ENCODE peak calls at places on chromosomes 7 and 10, in seven cellular contexts. One of them, this sample, is unnamed.

GRCh38 chr10:58477122-58477521 is 35.5 kb upstream of the BICC1 start:
- DNase-seq in cardiac fibroblast: peak; percentile 92
- DNase-seq in astrocyte of the spinal cord: peak; percentile 91
- DNase-seq in left lung: peak; percentile 41
- DNase-seq in psoas muscle: peak; percentile 47
- DNase-seq in cardiac muscle cell: peak; percentile 5
- DNase-seq in GM12865: no peak
- DNase-seq in this sample: no peak

GRCh38 chr7:79118143-79118542 is 335.3 kb downstream of the MAGI2 start:
- DNase-seq in cardiac fibroblast: no peak
- DNase-seq in astrocyte of the spinal cord: no peak
- DNase-seq in left lung: no peak
- DNase-seq in psoas muscle: no peak
- DNase-seq in cardiac muscle cell: no peak
- DNase-seq in GM12865: no peak
- DNase-seq in this sample: no peak

GRCh38 chr7:50397971-50398324 is 52.2 kb downstream of the FIGNL1 start:
- DNase-seq in cardiac fibroblast: no peak
- DNase-seq in astrocyte of the spinal cord: no peak
- DNase-seq in left lung: no peak
- DNase-seq in psoas muscle: no peak
- DNase-seq in cardiac muscle cell: no peak
- DNase-seq in GM12865: no peak
- DNase-seq in this sample: no peak

GRCh38 chr7:101974365-101974764 is 156.9 kb downstream of the CUX1 start:
- DNase-seq in cardiac fibroblast: no peak
- DNase-seq in astrocyte of the spinal cord: no peak
- DNase-seq in left lung: no peak
- DNase-seq in psoas muscle: no peak
- DNase-seq in cardiac muscle cell: no peak
- DNase-seq in GM12865: no peak
- DNase-seq in this sample: no peak

GRCh38 chr10:91758303-91759146 is 39.7 kb upstream of the TNKS2 start:
- DNase-seq in cardiac fibroblast: peak; percentile 83
- DNase-seq in astrocyte of the spinal cord: peak; percentile 79
- DNase-seq in left lung: no peak
- DNase-seq in psoas muscle: no peak
- DNase-seq in cardiac muscle cell: peak; percentile 70
- DNase-seq in GM12865: peak; percentile 59
- DNase-seq in this sample: no peak

GRCh38 chr10:111126073-111126472 is 49.2 kb downstream of the ADRA2A start:
- DNase-seq in cardiac fibroblast: no peak
- DNase-seq in astrocyte of the spinal cord: peak; percentile 5
- DNase-seq in left lung: no peak
- DNase-seq in psoas muscle: no peak
- DNase-seq in cardiac muscle cell: no peak
- DNase-seq in GM12865: no peak
- DNase-seq in this sample: peak; percentile 28

GRCh38 chr7:130367088-130367755 is 13.1 kb upstream of the CPA1 start:
- DNase-seq in cardiac fibroblast: no peak
- DNase-seq in astrocyte of the spinal cord: no peak
- DNase-seq in left lung: no peak
- DNase-seq in psoas muscle: no peak
- DNase-seq in cardiac muscle cell: no peak
- DNase-seq in GM12865: no peak
- DNase-seq in this sample: no peak

GRCh38 chr7:48299580-48300169 is 128.4 kb downstream of the ABCA13 start:
- DNase-seq in cardiac fibroblast: peak; percentile 64
- DNase-seq in astrocyte of the spinal cord: peak; percentile 76
- DNase-seq in left lung: peak; percentile 39
- DNase-seq in psoas muscle: no peak
- DNase-seq in cardiac muscle cell: peak; percentile 73
- DNase-seq in GM12865: peak; percentile 64
- DNase-seq in this sample: peak; percentile 28

GRCh38 chr7:8035647-8036518 is 67.3 kb downstream of the GLCCI1 start:
- DNase-seq in cardiac fibroblast: peak; percentile 55
- DNase-seq in astrocyte of the spinal cord: peak; percentile 21
- DNase-seq in left lung: no peak
- DNase-seq in psoas muscle: no peak
- DNase-seq in cardiac muscle cell: peak; percentile 6
- DNase-seq in GM12865: peak; percentile 64
- DNase-seq in this sample: no peak

GRCh38 chr7:6451224-6451705 is 3.5 kb upstream of the DAGLB start:
- DNase-seq in cardiac fibroblast: no peak
- DNase-seq in astrocyte of the spinal cord: no peak
- DNase-seq in left lung: no peak
- DNase-seq in psoas muscle: no peak
- DNase-seq in cardiac muscle cell: no peak
- DNase-seq in GM12865: no peak
- DNase-seq in this sample: no peak

GRCh38 chr10:117131390-117132327 is 6.4 kb downstream of the VAX1 start:
- DNase-seq in cardiac fibroblast: no peak
- DNase-seq in astrocyte of the spinal cord: no peak
- DNase-seq in left lung: no peak
- DNase-seq in psoas muscle: no peak
- DNase-seq in cardiac muscle cell: peak; percentile 3
- DNase-seq in GM12865: no peak
- DNase-seq in this sample: no peak

GRCh38 chr10:30625110-30625509 is 4.4 kb downstream of the LYZL2 start:
- DNase-seq in cardiac fibroblast: no peak
- DNase-seq in astrocyte of the spinal cord: no peak
- DNase-seq in left lung: no peak
- DNase-seq in psoas muscle: no peak
- DNase-seq in cardiac muscle cell: no peak
- DNase-seq in GM12865: no peak
- DNase-seq in this sample: no peak

DNA sequence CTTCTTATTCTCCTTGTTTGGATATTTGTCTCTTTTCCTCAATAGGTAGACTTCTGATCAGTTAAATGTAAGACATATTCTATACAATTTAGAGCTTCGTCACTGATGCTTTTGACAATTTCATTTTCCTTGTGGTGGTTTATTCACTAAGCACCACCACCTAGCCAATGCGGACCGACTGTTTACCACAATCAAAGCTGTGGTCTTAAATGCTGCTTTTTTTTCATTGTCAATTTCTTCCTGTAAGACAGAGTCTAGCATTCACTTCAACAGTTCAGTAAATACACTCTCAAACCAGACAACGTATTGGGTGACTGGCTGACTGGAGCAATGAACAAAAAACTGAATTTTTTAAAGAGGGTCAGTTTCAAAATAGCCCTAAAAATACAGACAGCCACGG is 239.0 kb downstream of the DNAJB6 start:
- DNase-seq in cardiac fibroblast: no peak
- DNase-seq in astrocyte of the spinal cord: no peak
- DNase-seq in left lung: no peak
- DNase-seq in psoas muscle: no peak
- DNase-seq in cardiac muscle cell: no peak
- DNase-seq in GM12865: no peak
- DNase-seq in this sample: no peak
- H3K4me3 ChIP-seq in cardiac fibroblast: no peak overlapping the region
- H3K4me3 ChIP-seq in astrocyte of the spinal cord: no peak overlapping the region
- H3K4me3 ChIP-seq in left lung: no peak overlapping the region
- H3K4me3 ChIP-seq in psoas muscle: no peak overlapping the region
- H3K4me3 ChIP-seq in cardiac muscle cell: no peak overlapping the region
- H3K4me3 ChIP-seq in GM12865: no peak overlapping the region
- H3K4me3 ChIP-seq in this sample: no peak overlapping the region

GRCh38 chr7:91852263-91852741 is 28.2 kb downstream of the MTERF1 start:
- DNase-seq in cardiac fibroblast: peak; percentile 45
- DNase-seq in astrocyte of the spinal cord: no peak
- DNase-seq in left lung: no peak
- DNase-seq in psoas muscle: no peak
- DNase-seq in cardiac muscle cell: peak; percentile 15
- DNase-seq in GM12865: peak; percentile 38
- DNase-seq in this sample: no peak
- TF ChIP-seq CTCF in cardiac fibroblast: peak; percentile 28
- TF ChIP-seq CTCF in astrocyte of the spinal cord: peak; percentile 21
- TF ChIP-seq CTCF in left lung: peak; percentile 14
- TF ChIP-seq CTCF in psoas muscle: no peak
- TF ChIP-seq CTCF in cardiac muscle cell: peak; percentile 40
- TF ChIP-seq CTCF in GM12865: peak; percentile 43
- TF ChIP-seq CTCF in this sample: no peak

GRCh38 chr7:117322741-117323584 is at the start of gene WNT2:
- DNase-seq in cardiac fibroblast: peak; percentile 32
- DNase-seq in astrocyte of the spinal cord: peak; percentile 62
- DNase-seq in left lung: no peak
- DNase-seq in psoas muscle: no peak
- DNase-seq in cardiac muscle cell: peak; percentile 75
- DNase-seq in GM12865: peak; percentile 5
- DNase-seq in this sample: no peak
- H3K4me3 ChIP-seq in cardiac fibroblast: peak within 1 kb of the TSS; percentile 47
- H3K4me3 ChIP-seq in astrocyte of the spinal cord: peak within 1 kb of the TSS; percentile 45
- H3K4me3 ChIP-seq in left lung: peak within 1 kb of the TSS; percentile 29
- H3K4me3 ChIP-seq in psoas muscle: peak within 1 kb of the TSS; percentile 58
- H3K4me3 ChIP-seq in cardiac muscle cell: peak within 1 kb of the TSS; percentile 63
- H3K4me3 ChIP-seq in GM12865: peak within 1 kb of the TSS; percentile 60
- H3K4me3 ChIP-seq in this sample: peak within 1 kb of the TSS; percentile 13

DNA sequence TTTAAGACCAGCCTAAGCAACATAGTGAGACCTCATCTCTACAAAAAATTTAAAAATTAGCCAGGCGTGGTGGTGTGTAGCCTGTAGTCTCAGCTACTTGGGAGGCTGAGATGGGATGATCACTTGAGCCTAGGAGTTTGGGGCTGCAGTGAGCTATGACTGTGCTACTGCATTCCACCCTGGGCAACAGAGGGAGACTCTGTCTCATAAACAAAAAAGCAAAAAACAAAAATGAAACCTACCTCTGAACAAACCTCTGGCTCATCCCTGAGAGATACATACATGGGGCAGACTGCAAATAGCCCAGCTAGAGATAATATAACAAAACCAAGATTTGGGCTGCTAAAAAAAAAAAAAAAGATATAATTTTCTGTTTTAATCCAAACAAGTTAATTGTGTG is 19.5 kb downstream of the C10orf67 start:
- DNase-seq in cardiac fibroblast: no peak
- DNase-seq in astrocyte of the spinal cord: no peak
- DNase-seq in left lung: no peak
- DNase-seq in psoas muscle: no peak
- DNase-seq in cardiac muscle cell: no peak
- DNase-seq in GM12865: no peak
- DNase-seq in this sample: no peak
- TF ChIP-seq CTCF in cardiac fibroblast: no peak
- TF ChIP-seq CTCF in astrocyte of the spinal cord: no peak
- TF ChIP-seq CTCF in left lung: no peak
- TF ChIP-seq CTCF in psoas muscle: no peak
- TF ChIP-seq CTCF in cardiac muscle cell: peak; percentile 21
- TF ChIP-seq CTCF in GM12865: peak; percentile 9
- TF ChIP-seq CTCF in this sample: no peak

DNA sequence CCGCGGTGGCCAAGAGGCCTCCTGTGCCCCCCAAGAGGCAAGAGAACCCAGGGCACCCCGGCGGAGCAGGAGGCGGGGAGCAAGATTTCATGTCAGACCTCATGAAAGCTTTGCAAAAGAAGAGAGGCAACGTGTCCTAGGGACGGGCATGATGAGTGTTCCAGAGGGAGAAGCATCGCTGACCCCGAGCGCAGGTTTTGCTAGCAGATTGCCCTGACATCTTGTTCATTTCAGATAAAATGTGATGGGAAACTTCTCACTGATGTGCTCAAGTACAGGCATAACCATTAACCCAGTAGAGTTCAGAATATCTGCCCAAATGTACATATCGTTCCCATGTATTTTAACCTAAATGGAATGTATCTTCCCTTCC is 129.2 kb downstream of the APBB1IP start:
- DNase-seq in cardiac fibroblast: no peak
- DNase-seq in astrocyte of the spinal cord: no peak
- DNase-seq in left lung: no peak
- DNase-seq in psoas muscle: no peak
- DNase-seq in cardiac muscle cell: peak; percentile 26
- DNase-seq in GM12865: no peak
- DNase-seq in this sample: no peak
- H3K4me3 ChIP-seq in cardiac fibroblast: no peak overlapping the region
- H3K4me3 ChIP-seq in astrocyte of the spinal cord: peak overlapping the region; percentile 28
- H3K4me3 ChIP-seq in left lung: no peak overlapping the region
- H3K4me3 ChIP-seq in psoas muscle: peak overlapping the region; percentile 49
- H3K4me3 ChIP-seq in cardiac muscle cell: peak overlapping the region; percentile 45
- H3K4me3 ChIP-seq in GM12865: no peak overlapping the region
- H3K4me3 ChIP-seq in this sample: no peak overlapping the region

GRCh38 chr10:65235266-65235665 is 1690.6 kb upstream of the LRRTM3 start:
- DNase-seq in cardiac fibroblast: no peak
- DNase-seq in astrocyte of the spinal cord: no peak
- DNase-seq in left lung: no peak
- DNase-seq in psoas muscle: no peak
- DNase-seq in cardiac muscle cell: no peak
- DNase-seq in GM12865: no peak
- DNase-seq in this sample: no peak

GRCh38 chr10:65234261-65234660 is 1691.6 kb upstream of the LRRTM3 start:
- DNase-seq in cardiac fibroblast: no peak
- DNase-seq in astrocyte of the spinal cord: no peak
- DNase-seq in left lung: no peak
- DNase-seq in psoas muscle: no peak
- DNase-seq in cardiac muscle cell: no peak
- DNase-seq in GM12865: no peak
- DNase-seq in this sample: no peak

GRCh38 chr10:65235846-65236245 is 1690.0 kb upstream of the LRRTM3 start:
- DNase-seq in cardiac fibroblast: no peak
- DNase-seq in astrocyte of the spinal cord: no peak
- DNase-seq in left lung: no peak
- DNase-seq in psoas muscle: no peak
- DNase-seq in cardiac muscle cell: no peak
- DNase-seq in GM12865: no peak
- DNase-seq in this sample: no peak

GRCh38 chr10:65231148-65231547 is 1694.7 kb upstream of the LRRTM3 start:
- DNase-seq in cardiac fibroblast: no peak
- DNase-seq in astrocyte of the spinal cord: no peak
- DNase-seq in left lung: no peak
- DNase-seq in psoas muscle: no peak
- DNase-seq in cardiac muscle cell: no peak
- DNase-seq in GM12865: no peak
- DNase-seq in this sample: no peak
- TF ChIP-seq CTCF in cardiac fibroblast: no peak
- TF ChIP-seq CTCF in astrocyte of the spinal cord: no peak
- TF ChIP-seq CTCF in left lung: no peak
- TF ChIP-seq CTCF in psoas muscle: no peak
- TF ChIP-seq CTCF in cardiac muscle cell: no peak
- TF ChIP-seq CTCF in GM12865: no peak
- TF ChIP-seq CTCF in this sample: no peak